ENCODE peak calls at places on chromosomes 12 and 14, in seven cellular contexts. L is neuronal stem cell; D is suprapubic skin; B is OCI-LY7; T is lung; C is effector memory CD4-positive, alpha-beta T cell; G is cardiac muscle cell. K is an unnamed sample. For H3K36me3, the result is how much of the 10 kb centered on the place peaks cover.

GRCh38 chr14:76089575-76089974 is 62.1 kb upstream of the GPATCH2L start:
- DNase-seq in C (no peak), T (no peak), B (no peak), L (no peak), D (no peak), G (no peak), K (no peak)

GRCh38 chr14:42123526-42123925 is 516.9 kb downstream of the LRFN5 start:
- DNase-seq in L (no peak), T (no peak), G (no peak), D (no peak), B (no peak), C (no peak), K (no peak)

GRCh38 chr12:123251403-123252076 is 18.3 kb downstream of the MTRFR start:
- DNase-seq in C (no peak), L (no peak), D (no peak), T (no peak), G (no peak), B (no peak), K (no peak)

GRCh38 chr14:22994762-22995275 is 12.5 kb upstream of the AJUBA start:
- DNase-seq in C (no peak), D (no peak), L (no peak), G (peak), T (peak), B (peak), K (peak)

GRCh38 chr14:95817271-95817670 is 59.4 kb upstream of the TUNAR start:
- DNase-seq in G (no peak), D (no peak), C (no peak), B (no peak), L (no peak), T (peak), K (no peak)

GRCh38 chr14:53519137-53519536 is 366.0 kb upstream of the DDHD1 start:
- DNase-seq in G (no peak), C (no peak), L (no peak), D (no peak), T (no peak), B (no peak), K (no peak)

GRCh38 chr14:90621205-90621600 is 195.0 kb downstream of the TTC7B start:
- DNase-seq in L (no peak), D (no peak), T (no peak), B (no peak), C (no peak), G (no peak), K (no peak)

GRCh38 chr12:104521731-104522130 is 65.0 kb downstream of the CHST11 start:
- DNase-seq in T (no peak), B (no peak), L (no peak), C (no peak), D (no peak), G (peak), K (no peak)

GRCh38 chr14:53062856-53063255 is 90.3 kb downstream of the DDHD1 start:
- DNase-seq in B (no peak), C (no peak), D (no peak), L (no peak), G (peak), T (no peak), K (no peak)

GRCh38 chr14:102316048-102316745 is 3.3 kb upstream of the ZNF839 start:
- DNase-seq in B (peak), C (peak), L (no peak), D (no peak), T (no peak), G (peak), K (no peak)

GRCh38 chr12:60494249-60494648 is 898.4 kb downstream of the SLC16A7 start:
- DNase-seq in T (no peak), L (no peak), G (peak), D (no peak), C (no peak), B (no peak), K (no peak)

GRCh38 chr12:32765906-32766305 is 10.2 kb upstream of the YARS2 start:
- DNase-seq in B (no peak), C (no peak), D (no peak), G (peak), T (no peak), L (no peak), K (no peak)

GRCh38 chr14:98935921-98936320 is 336.1 kb downstream of the BCL11B start:
- DNase-seq in L (no peak), D (peak), C (no peak), B (no peak), T (no peak), G (no peak), K (no peak)

GRCh38 chr14:104098272-104099095 is 13.0 kb downstream of the ASPG start:
- DNase-seq in G (no peak), C (no peak), B (no peak), L (no peak), T (no peak), D (peak), K (no peak)
- H3K27ac ChIP-seq in G (no peak), C (no peak), B (no peak), L (no peak), T (no peak), D (no peak), K (no peak)

GRCh38 chr14:56810850-56811595 is 744 bp upstream of the OTX2 start:
- DNase-seq in T (no peak), G (no peak), L (no peak), B (no peak), C (no peak), D (no peak), K (no peak)

GRCh38 chr14:56808314-56809201 is 1.7 kb downstream of the OTX2 start:
- DNase-seq in C (no peak), T (no peak), G (no peak), D (no peak), B (no peak), L (no peak), K (no peak)

GRCh38 chr14:56810341-56810740 is at the start of gene OTX2:
- DNase-seq in C (no peak), T (no peak), B (no peak), G (no peak), D (no peak), L (no peak), K (no peak)

GRCh38 chr14:56807586-56808168 is 2.6 kb downstream of the OTX2 start:
- DNase-seq in G (no peak), T (no peak), D (no peak), L (no peak), C (no peak), B (no peak), K (no peak)

DNA sequence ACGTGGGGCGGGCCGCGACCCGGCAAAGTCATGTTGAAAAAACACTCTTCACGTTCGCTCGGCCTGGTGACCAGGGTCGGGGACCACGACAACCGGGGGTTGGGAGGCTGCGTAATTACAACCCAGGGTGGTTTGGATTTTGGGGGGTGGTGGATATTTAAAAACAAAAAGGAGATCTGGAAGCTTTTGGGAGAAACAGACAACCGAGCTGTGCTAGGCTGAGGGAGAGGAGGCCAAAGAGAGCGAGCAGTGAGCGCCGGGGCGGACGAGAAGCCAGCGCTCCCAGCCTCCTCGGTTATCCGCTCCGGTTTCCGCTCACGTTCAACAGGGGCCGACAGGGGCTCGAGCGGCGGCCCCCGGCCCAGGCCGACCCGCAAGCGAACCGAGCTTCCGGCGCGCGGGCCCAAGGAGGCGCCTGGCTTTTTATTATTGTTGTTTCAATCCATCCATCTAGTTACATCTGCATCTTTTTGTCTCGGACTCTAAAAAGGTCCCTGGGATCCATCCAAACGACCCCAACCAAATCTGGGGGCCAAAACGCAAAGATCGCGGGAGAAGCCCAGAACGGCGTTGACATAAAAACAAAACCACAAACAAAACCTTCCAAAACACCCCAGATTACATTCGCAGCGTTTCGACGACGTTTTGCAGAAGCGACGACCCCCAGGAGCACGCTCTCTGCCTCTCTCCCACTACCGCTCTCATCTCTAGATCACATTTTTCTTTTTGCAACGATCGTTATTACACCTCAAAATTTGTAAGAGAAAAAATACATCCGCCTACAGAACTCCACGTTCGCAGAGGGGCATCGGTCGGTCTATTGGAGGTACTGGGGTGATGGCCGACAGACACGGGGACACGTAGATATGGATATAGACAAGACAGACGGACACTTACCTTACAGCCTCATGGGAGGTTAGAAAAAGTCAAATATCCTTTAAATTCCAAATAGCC is 740 bp downstream of the OTX2 start:
- DNase-seq in C (no peak), G (no peak), L (no peak), T (no peak), B (no peak), D (no peak), K (no peak)
- H3K4me3 ChIP-seq in C (no peak), G (peak), L (no peak), T (no peak), B (no peak), D (no peak), K (no peak)

DNA sequence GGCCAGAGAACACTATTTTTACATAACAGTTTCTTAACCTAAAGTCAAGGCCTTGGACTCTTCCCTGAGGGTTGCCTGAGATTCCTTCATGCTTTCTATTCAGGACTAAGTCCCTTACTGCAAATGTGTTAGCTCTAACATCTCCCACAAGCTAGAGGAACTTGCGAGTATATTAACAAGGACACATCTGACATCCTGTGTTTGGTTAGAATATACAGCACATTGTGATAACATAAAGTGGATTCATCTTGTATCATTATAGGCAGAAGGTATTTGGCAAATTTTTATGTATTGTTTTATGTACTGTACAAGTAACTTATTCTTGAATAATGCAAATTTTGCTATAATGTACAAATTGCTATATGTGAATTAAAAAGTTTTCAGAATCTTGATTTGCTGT is 45.5 kb downstream of the SH2B3 start:
- DNase-seq in L (no peak), T (no peak), G (no peak), D (no peak), B (no peak), C (no peak), K (no peak)
- H3K36me3 ChIP-seq in L (half or more), T (under half), G (under half), D (half or more), B (half or more), C (half or more), K (half or more)

GRCh38 chr12:6952860-6953416 is 1.8 kb downstream of the PTPN6 start:
- DNase-seq in G (no peak), T (no peak), B (no peak), C (no peak), D (no peak), L (no peak), K (no peak)
- H3K27ac ChIP-seq in G (no peak), T (peak), B (peak), C (peak), D (peak), L (no peak), K (peak)

GRCh38 chr12:96892104-96892503 is 15.0 kb upstream of the NEDD1 start:
- DNase-seq in G (no peak), L (no peak), D (no peak), B (no peak), C (no peak), T (no peak), K (no peak)

GRCh38 chr12:96883571-96883970 is 23.5 kb upstream of the NEDD1 start:
- DNase-seq in C (no peak), G (no peak), T (no peak), L (no peak), D (no peak), B (no peak), K (no peak)

GRCh38 chr12:96886998-96887677 is 19.9 kb upstream of the NEDD1 start:
- DNase-seq in B (no peak), G (peak), C (no peak), L (no peak), D (no peak), T (no peak), K (no peak)

GRCh38 chr12:96890331-96890730 is 16.7 kb upstream of the NEDD1 start:
- DNase-seq in B (no peak), G (peak), C (no peak), T (no peak), L (no peak), D (no peak), K (no peak)

GRCh38 chr12:96889273-96889933 is 17.7 kb upstream of the NEDD1 start:
- DNase-seq in G (peak), C (no peak), T (no peak), B (no peak), L (no peak), D (no peak), K (no peak)
- H3K4me3 ChIP-seq in G (no peak), C (no peak), T (no peak), B (no peak), L (no peak), D (no peak), K (no peak)

GRCh38 chr12:109940339-109940923 is 40.4 kb downstream of the TCHP start:
- DNase-seq in D (no peak), C (no peak), L (no peak), G (no peak), B (no peak), T (no peak), K (no peak)
- H3K36me3 ChIP-seq in D (under half), C (under half), L (half or more), G (under half), B (half or more), T (under half), K (under half)